ENCODE peak calls at places on chromosome 4, in four cellular contexts. N, Y, Q and V are unnamed samples.

GRCh38 chr4:138007572-138007971 is 234.6 kb downstream of the SLC7A11 start:
- DNase-seq in N (peak; percentile 3), Y (no peak), Q (no peak), V (no peak)

GRCh38 chr4:26896636-26897035 is 36.0 kb downstream of the STIM2 start:
- DNase-seq in N (no peak), Y (no peak), Q (no peak), V (no peak)

GRCh38 chr4:76943790-76944189 is 5.8 kb upstream of the SEPTIN11 start:
- DNase-seq in N (no peak), Y (no peak), Q (no peak), V (no peak)

GRCh38 chr4:6199344-6199921 is 916 bp downstream of the JAKMIP1 start:
- DNase-seq in N (no peak), Y (no peak), Q (no peak), V (no peak)

GRCh38 chr4:158046345-158046744 is 126.5 kb downstream of the GASK1B start:
- DNase-seq in N (peak; percentile 74), Y (no peak), Q (no peak), V (no peak)

GRCh38 chr4:15396157-15396800 is 31.6 kb upstream of the C1QTNF7 start:
- DNase-seq in N (peak; percentile 33), Y (peak; percentile 9), Q (no peak), V (no peak)

GRCh38 chr4:186158021-186158859 is 33.1 kb upstream of the CYP4V2 start:
- DNase-seq in N (no peak), Y (no peak), Q (no peak), V (no peak)

GRCh38 chr4:150402968-150403367 is 179.0 kb upstream of the MAB21L2 start:
- DNase-seq in N (no peak), Y (no peak), Q (no peak), V (no peak)

GRCh38 chr4:87033902-87034301 is 99.1 kb downstream of the AFF1 start:
- DNase-seq in N (no peak), Y (no peak), Q (no peak), V (no peak)

GRCh38 chr4:87209696-87210095 is 10.7 kb downstream of the KLHL8 start:
- DNase-seq in N (no peak), Y (no peak), Q (peak; percentile 26), V (no peak)

GRCh38 chr4:89660851-89661250 is 176.1 kb downstream of the SNCA start:
- DNase-seq in N (no peak), Y (no peak), Q (no peak), V (no peak)

GRCh38 chr4:123198706-123199105 is 197.9 kb upstream of the SPRY1 start:
- DNase-seq in N (no peak), Y (no peak), Q (no peak), V (no peak)

GRCh38 chr4:122309988-122310626 is 68.7 kb upstream of the ADAD1 start:
- DNase-seq in N (peak; percentile 11), Y (no peak), Q (no peak), V (no peak)

GRCh38 chr4:79917246-79917645 is 155.8 kb downstream of the ANTXR2 start:
- DNase-seq in N (peak; percentile 43), Y (peak; percentile 47), Q (peak; percentile 8), V (peak; percentile 32)

GRCh38 chr4:92791876-92792490 is 488.2 kb downstream of the GRID2 start:
- DNase-seq in N (no peak), Y (no peak), Q (no peak), V (no peak)

GRCh38 chr4:15781427-15782095 is 3.4 kb downstream of the CD38 start:
- DNase-seq in N (no peak), Y (no peak), Q (peak; percentile 68), V (no peak)

GRCh38 chr4:140930556-140930955 is 174.4 kb upstream of the TBC1D9 start:
- DNase-seq in N (no peak), Y (no peak), Q (no peak), V (no peak)

GRCh38 chr4:155403886-155404285 is 27.1 kb upstream of the MAP9 start:
- DNase-seq in N (no peak), Y (no peak), Q (no peak), V (peak; percentile 13)

GRCh38 chr4:146650034-146650433 is 11.3 kb downstream of the POU4F2 start:
- DNase-seq in N (no peak), Y (no peak), Q (no peak), V (no peak)

GRCh38 chr4:139686988-139687387 is 21.4 kb downstream of the MGST2 start:
- DNase-seq in N (no peak), Y (no peak), Q (no peak), V (no peak)
- H3K9ac ChIP-seq in N (no peak overlapping the region), Y (no peak overlapping the region), Q (no peak overlapping the region), V (no peak overlapping the region)

DNA sequence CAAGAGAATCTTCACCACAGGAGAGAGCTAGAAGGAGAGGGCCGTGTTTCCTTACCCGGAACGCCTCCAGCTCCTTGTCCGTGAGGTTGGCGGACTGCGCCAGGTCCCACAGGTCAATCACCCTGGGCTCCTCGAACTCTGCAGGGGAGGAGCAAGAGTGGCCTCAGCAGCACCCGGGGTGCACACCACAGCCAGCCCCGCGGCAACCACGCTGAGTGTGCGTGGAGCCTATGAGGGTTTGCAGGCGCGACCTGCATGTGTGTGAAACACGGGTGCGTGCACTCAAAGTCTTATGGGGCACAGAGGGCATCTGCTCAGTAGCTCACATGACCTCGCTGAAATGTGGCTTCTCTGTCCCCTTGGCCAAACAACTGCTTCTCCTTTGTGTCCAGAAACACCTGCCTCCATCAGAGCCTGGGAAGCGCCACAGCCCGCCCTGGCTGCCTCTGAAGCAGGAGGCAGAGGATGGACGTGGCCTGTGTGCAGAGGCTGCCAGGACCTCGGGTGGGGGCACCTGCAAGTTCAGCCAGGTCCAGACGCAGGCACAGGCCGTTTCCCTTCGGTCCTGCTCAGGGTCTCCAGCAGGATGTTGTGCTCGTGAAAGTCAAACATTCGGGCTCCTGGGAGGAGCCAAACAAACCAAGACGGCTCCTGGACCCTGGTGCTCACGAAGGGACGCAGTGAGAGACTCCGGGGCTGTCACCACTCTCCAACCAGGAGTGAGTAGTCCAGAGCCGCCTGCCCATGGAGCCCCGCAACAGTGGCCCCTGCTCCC is 16.0 kb downstream of the LRPAP1 start:
- DNase-seq in N (no peak), Y (no peak), Q (no peak), V (no peak)
- H3K36me3 ChIP-seq in N (peaks cover 35% of the 10 kb centered on the region), Y (peaks cover 15% of the 10 kb centered on the region), Q (peaks cover 8% of the 10 kb centered on the region), V (peaks cover 95% of the 10 kb centered on the region)

DNA sequence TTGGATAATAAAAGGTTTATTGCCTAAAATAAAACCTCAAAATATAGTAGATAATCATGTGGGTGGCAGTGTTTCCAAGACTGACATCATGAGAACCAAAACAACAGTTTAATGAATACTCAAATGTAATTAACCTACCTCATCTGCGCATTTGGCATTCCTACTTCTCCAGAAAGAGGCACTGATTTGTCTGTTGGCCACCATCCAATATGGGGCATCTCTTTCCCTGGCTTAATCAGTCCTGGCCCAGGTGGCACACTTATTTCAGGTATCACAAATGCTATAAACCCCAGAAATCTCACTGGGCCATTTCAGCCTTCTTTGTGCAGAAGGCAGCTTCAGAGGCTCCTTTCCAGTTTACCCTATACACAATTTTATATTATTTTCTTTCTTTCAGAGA is 192.2 kb downstream of the COMMD8 start:
- DNase-seq in N (no peak), Y (no peak), Q (no peak), V (no peak)
- TF ChIP-seq SUZ12 in N (no peak), Y (no peak), Q (no peak), V (no peak)

GRCh38 chr4:8109406-8110065 is 49.1 kb downstream of the ABLIM2 start:
- DNase-seq in N (no peak), Y (no peak), Q (no peak), V (no peak)

GRCh38 chr4:8112036-8112576 is 46.5 kb downstream of the ABLIM2 start:
- DNase-seq in N (no peak), Y (no peak), Q (no peak), V (no peak)

GRCh38 chr4:8108991-8109390 is 49.6 kb downstream of the ABLIM2 start:
- DNase-seq in N (no peak), Y (no peak), Q (no peak), V (no peak)

GRCh38 chr4:8108261-8108660 is 50.4 kb downstream of the ABLIM2 start:
- DNase-seq in N (no peak), Y (no peak), Q (no peak), V (no peak)

DNA sequence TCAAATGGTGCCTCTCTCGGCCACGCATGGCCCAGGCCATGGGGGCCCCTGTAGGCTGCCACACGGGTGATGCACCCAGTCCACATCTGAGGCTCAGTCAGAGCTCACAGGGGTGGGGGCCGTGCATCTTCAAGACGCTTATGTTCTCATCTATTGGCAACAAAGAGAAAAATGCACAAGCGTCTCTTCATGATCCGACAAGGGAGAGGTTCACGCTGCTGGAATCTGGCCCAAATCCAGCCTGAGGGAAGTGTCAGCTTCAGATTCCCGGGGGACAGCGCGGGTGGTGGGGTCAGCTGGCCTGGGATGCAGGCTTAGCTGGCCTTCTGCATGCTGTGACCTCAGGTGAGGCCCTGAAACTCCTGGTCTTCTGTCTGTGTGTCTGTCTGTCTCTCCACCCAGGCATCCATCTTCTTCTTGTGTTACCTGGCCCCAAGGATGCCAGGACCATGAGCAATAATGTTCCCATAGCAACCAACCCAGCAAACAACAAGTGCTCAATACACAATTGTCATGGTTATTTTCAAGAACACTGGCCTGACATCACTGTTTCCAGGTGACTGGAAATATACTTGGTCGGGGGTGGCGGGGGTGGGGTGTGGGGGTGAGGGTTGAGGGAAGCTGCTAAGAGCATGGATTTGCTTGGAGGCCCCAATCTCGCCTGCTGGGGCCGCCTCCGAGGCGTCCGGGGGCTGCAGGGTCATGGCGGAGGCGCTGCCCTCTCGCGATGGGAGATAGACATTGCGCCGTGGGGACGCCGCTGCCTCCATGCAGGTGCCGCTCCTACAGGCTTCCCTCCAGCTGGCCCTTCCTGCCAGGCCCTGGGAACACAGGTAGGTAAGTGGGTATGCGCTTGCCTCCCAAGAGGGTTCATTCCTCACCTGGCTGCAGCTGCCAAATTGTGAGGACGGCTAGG is 48.3 kb downstream of the ABLIM2 start:
- DNase-seq in N (peak; percentile 21), Y (peak; percentile 65), Q (no peak), V (peak; percentile 92)
- H3K9ac ChIP-seq in N (no peak overlapping the region), Y (peak overlapping the region; percentile 26), Q (no peak overlapping the region), V (peak overlapping the region; percentile 33)

GRCh38 chr4:156623376-156623775 is 348.2 kb downstream of the PDGFC start:
- DNase-seq in N (no peak), Y (no peak), Q (no peak), V (no peak)

GRCh38 chr4:156633846-156634245 is 337.8 kb downstream of the PDGFC start:
- DNase-seq in N (no peak), Y (no peak), Q (no peak), V (no peak)

GRCh38 chr4:156634612-156635011 is 337.0 kb downstream of the PDGFC start:
- DNase-seq in N (no peak), Y (no peak), Q (no peak), V (no peak)

DNA sequence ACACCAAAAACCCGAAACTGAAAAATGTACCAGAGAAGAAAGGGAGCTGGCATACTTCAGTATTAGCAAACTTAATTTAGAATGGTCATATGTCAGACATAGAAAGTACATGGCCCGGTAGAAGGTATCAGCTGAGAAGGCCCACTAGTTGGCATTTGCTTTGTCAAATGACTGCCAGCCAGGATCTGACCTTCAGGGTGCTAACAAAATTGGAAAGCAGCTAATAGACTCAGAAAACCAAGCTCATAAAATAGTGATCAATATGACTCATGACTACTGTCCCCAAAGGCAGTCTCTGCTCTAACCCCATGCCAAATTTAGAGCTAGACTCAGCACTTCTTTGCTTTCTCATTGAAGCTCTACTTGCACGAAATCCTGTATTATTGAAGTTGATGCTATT is 342.7 kb downstream of the PDGFC start:
- DNase-seq in N (no peak), Y (no peak), Q (no peak), V (no peak)
- H3K36me3 ChIP-seq in N (no peaks in the 10 kb centered on the region), Y (no peaks in the 10 kb centered on the region), Q (no peaks in the 10 kb centered on the region), V (no peaks in the 10 kb centered on the region)

DNA sequence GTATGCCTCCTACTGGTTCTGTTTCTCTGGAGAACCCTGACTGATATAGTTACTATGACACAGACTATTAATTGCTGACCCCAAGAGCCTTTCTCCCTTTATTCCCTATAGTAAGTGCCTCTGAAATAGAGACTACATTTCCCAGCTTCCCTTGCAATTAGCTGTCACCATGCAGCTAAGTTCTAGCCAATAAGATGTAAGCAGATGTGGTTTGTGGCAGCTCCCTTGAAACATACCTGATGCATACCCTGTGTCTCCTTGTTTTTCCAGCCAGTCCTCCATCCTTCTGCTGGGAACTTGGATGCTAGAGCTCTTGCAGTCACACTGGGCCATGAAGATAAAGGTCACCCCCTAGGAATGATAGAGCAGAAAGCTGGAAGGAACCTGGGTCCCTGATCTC is 9.7 kb upstream of the TMEM165 start:
- DNase-seq in N (peak; percentile 13), Y (no peak), Q (no peak), V (no peak)
- TF ChIP-seq SUZ12 in N (peak; percentile 29), Y (no peak), Q (no peak), V (no peak)